ENCODE peak calls at places on chromosomes 16 and 17, in five cellular contexts. K is mesenchymal stem cell, M is H9, U is trophoblast cell, J is H1. V is an unnamed sample.
A peak's percentile ranks its signal among the peaks of the same experiment; 100 is the strongest.

GRCh38 chr16:4051591-4051990 is 64.7 kb downstream of the ADCY9 start:
- DNase-seq in M (no peak), U (no peak), K (no peak), J (no peak), V (no peak)

GRCh38 chr16:78695371-78695770 is 595.9 kb downstream of the WWOX start:
- DNase-seq in M (no peak), U (no peak), J (no peak), K (no peak), V (no peak)

GRCh38 chr16:31202402-31203385 is at the start of gene PYCARD:
- DNase-seq in M (peak; percentile 60), J (no peak), K (peak; percentile 43), U (no peak), V (no peak)

GRCh38 chr17:82737981-82738877 is 2.8 kb downstream of the FN3K start:
- DNase-seq in M (no peak), K (no peak), J (no peak), U (no peak), V (no peak)

GRCh38 chr17:37640016-37640415 is 3.2 kb downstream of the DDX52 start:
- DNase-seq in U (no peak), J (no peak), K (no peak), M (no peak), V (no peak)

GRCh38 chr16:8923199-8923598 is 40.5 kb downstream of the USP7 start:
- DNase-seq in K (no peak), J (no peak), U (no peak), M (no peak), V (no peak)

GRCh38 chr17:43515641-43516040 is 30.5 kb downstream of the ETV4 start:
- DNase-seq in M (no peak), K (no peak), U (no peak), J (no peak), V (no peak)

GRCh38 chr17:77392376-77393273 is 251.9 kb downstream of the SEC14L1 start:
- DNase-seq in K (no peak), J (peak; percentile 33), U (no peak), M (peak; percentile 85), V (no peak)

GRCh38 chr16:81700071-81700779 is 78.9 kb upstream of the PLCG2 start:
- DNase-seq in J (no peak), U (no peak), K (no peak), M (no peak), V (no peak)

GRCh38 chr17:7313890-7314718 is 1.1 kb downstream of the GPS2 start:
- DNase-seq in J (no peak), M (no peak), U (no peak), K (peak; percentile 34), V (no peak)

GRCh38 chr16:27355610-27356009 is 41.8 kb downstream of the IL4R start:
- DNase-seq in U (peak; percentile 33), J (peak; percentile 41), K (peak; percentile 36), M (peak; percentile 84), V (no peak)

GRCh38 chr16:73615256-73615655 is 567.3 kb upstream of the ZFHX3 start:
- DNase-seq in K (no peak), M (no peak), U (no peak), J (no peak), V (no peak)

GRCh38 chr17:64969046-64969501 is 49.8 kb upstream of the LRRC37A3 start:
- DNase-seq in M (no peak), J (no peak), K (peak; percentile 65), U (no peak), V (no peak)

GRCh38 chr17:557371-557770 is 157.3 kb downstream of the VPS53 start:
- DNase-seq in J (no peak), U (no peak), M (no peak), K (peak; percentile 38), V (no peak)

GRCh38 chr17:73064084-73064938 is 28.2 kb downstream of the SLC39A11 start:
- DNase-seq in J (no peak), K (peak; percentile 2), M (no peak), U (no peak), V (no peak)

GRCh38 chr17:79607941-79608728 is 2.7 kb downstream of the RBFOX3 start:
- DNase-seq in J (peak; percentile 38), M (peak; percentile 91), U (peak; percentile 62), K (peak; percentile 15), V (peak; percentile 64)

GRCh38 chr16:15644306-15644961 is 1.5 kb upstream of the MARF1 start:
- DNase-seq in M (no peak), K (peak; percentile 36), U (no peak), J (no peak), V (no peak)

GRCh38 chr17:74822329-74823175 is 37.1 kb downstream of the GRIN2C start:
- DNase-seq in M (no peak), U (no peak), J (no peak), K (no peak), V (no peak)

GRCh38 chr17:236641-237405 is 55.4 kb upstream of the DOC2B start:
- DNase-seq in U (no peak), K (no peak), J (no peak), M (no peak), V (no peak)

GRCh38 chr17:77836557-77837041 is 121.9 kb upstream of the TNRC6C start:
- DNase-seq in J (no peak), U (peak; percentile 41), M (no peak), K (peak; percentile 6), V (no peak)

DNA sequence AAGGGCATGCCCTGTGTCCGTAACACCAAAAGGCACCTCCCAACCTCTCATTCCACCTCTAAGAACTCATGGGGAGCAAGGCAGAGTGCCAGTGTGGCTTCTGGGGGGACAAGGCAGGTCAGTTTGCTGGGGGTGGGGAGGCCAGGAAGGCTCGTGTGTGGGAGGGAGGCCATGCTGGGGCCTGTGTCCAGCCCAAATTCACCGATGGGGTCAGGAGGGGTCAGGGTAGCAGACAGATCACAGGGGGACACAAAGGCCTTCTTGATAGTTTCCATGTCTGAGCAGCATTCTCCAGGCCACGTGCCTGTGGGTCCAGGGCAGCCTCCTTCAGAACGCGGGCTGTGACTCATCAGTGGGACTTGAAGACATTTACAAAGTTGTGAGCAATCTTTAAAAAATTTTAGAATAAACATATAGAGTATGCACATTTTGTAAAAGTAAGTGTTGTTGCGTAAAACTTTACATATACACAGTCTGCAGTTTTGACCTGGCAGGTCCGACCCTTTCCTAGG is 20.9 kb downstream of the SPACA3 start:
- DNase-seq in M (no peak), J (no peak), U (peak; percentile 88), K (peak; percentile 95), V (no peak)
- H3K18ac ChIP-seq in M (no peak overlapping the region), J (no peak overlapping the region), U (no peak overlapping the region), K (peak overlapping the region; percentile 79), V (peak overlapping the region; percentile 11)

GRCh38 chr16:66013497-66013896 is 353.0 kb upstream of the CDH5 start:
- DNase-seq in M (no peak), J (no peak), U (no peak), K (no peak), V (no peak)
- H2BK12ac ChIP-seq in M (no peak overlapping the region), J (no peak overlapping the region), U (no peak overlapping the region), K (no peak overlapping the region), V (no peak overlapping the region)

DNA sequence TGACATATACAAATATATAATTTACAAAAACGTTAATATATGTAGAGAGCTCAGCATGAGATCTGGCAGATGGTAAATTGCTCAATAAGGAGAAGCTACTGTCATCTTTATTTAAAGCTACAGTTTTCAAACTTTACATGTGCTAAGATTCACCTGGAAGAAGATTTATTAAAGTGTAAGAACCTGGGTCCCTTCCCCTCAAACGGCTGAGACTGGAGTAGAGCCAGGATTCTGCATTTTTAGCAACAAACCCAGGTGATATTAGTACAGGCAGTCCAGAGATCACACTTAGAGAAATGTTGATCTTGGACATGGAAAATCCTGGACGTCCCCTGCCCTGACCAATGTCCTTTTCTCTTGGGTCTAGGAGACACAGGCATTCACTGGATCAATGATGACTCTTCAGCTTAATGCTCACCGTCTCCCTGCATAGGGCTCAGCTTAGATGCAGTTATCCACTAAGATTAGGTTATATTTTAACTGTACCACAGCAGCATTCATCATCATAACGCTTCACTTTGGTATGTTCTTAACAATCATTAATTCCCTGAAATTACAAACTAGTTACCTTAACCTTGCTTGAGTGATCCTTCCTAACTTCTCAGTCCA is 20.4 kb downstream of the CDR2 start:
- DNase-seq in M (no peak), J (no peak), K (no peak), U (no peak), V (no peak)
- H3K18ac ChIP-seq in M (no peak overlapping the region), J (no peak overlapping the region), K (no peak overlapping the region), U (no peak overlapping the region), V (no peak overlapping the region)

GRCh38 chr16:64215730-64216129 is 906.1 kb downstream of the CDH11 start:
- DNase-seq in U (no peak), J (no peak), K (no peak), M (no peak), V (no peak)

GRCh38 chr16:64206877-64207276 is 915.0 kb downstream of the CDH11 start:
- DNase-seq in J (no peak), M (no peak), K (no peak), U (no peak), V (no peak)

GRCh38 chr16:64211306-64211705 is 910.6 kb downstream of the CDH11 start:
- DNase-seq in K (peak; percentile 24), J (no peak), M (no peak), U (no peak), V (no peak)
- H2BK12ac ChIP-seq in K (no peak overlapping the region), J (no peak overlapping the region), M (no peak overlapping the region), U (no peak overlapping the region), V (no peak overlapping the region)

V was measured in neuronal stem cell.